ENCODE peak calls at places on chromosomes 5 and 9, in nine cellular contexts. D, Q, O, C, I, E, K, L and V are unnamed samples. For H3K27me3, the result is how much of the 10 kb centered on the place peaks cover.

GRCh38 chr5:44051591-44051990 is 337.6 kb downstream of the FGF10 start:
- DNase-seq in D (no peak), E (no peak), O (no peak), I (no peak), L (no peak), C (no peak), K (no peak), Q (no peak), V (no peak)

GRCh38 chr5:78753093-78753531 is 104.5 kb upstream of the LHFPL2 start:
- DNase-seq in K (no peak), D (no peak), O (no peak), L (peak), I (no peak), E (no peak), Q (no peak), C (no peak), V (no peak)

GRCh38 chr5:93941897-93942296 is 200.5 kb upstream of the POU5F2 start:
- DNase-seq in L (no peak), K (no peak), E (peak), O (no peak), D (peak), C (no peak), I (no peak), Q (no peak), V (no peak)

GRCh38 chr5:163943546-163943945 is 438.1 kb downstream of the MAT2B start:
- DNase-seq in C (no peak), O (no peak), E (no peak), D (no peak), Q (no peak), L (peak), K (no peak), I (no peak), V (no peak)

GRCh38 chr5:96548941-96549340 is 113.2 kb upstream of the CAST start:
- DNase-seq in E (peak), C (no peak), O (no peak), L (no peak), K (no peak), Q (no peak), D (no peak), I (no peak), V (no peak)

GRCh38 chr9:96758845-96759673 is 18.8 kb downstream of the ZNF510 start:
- DNase-seq in Q (no peak), L (no peak), O (no peak), E (no peak), K (no peak), I (no peak), D (no peak), C (no peak), V (no peak)

GRCh38 chr5:168528521-168529360 is at the start of gene FBLL1:
- DNase-seq in D (peak), Q (no peak), K (no peak), E (peak), O (no peak), I (peak), C (no peak), L (peak), V (no peak)

GRCh38 chr9:33146298-33146697 is 20.8 kb downstream of the B4GALT1 start:
- DNase-seq in Q (no peak), L (no peak), E (no peak), I (no peak), K (no peak), D (no peak), O (no peak), C (no peak), V (no peak)

GRCh38 chr5:56587381-56588124 is 227.8 kb upstream of the MAP3K1 start:
- DNase-seq in D (no peak), K (no peak), O (no peak), E (no peak), Q (no peak), I (no peak), L (no peak), C (no peak), V (no peak)

GRCh38 chr9:77588319-77588937 is 59.7 kb downstream of the GNA14 start:
- DNase-seq in E (no peak), O (no peak), C (no peak), Q (no peak), L (peak), I (no peak), D (peak), K (no peak), V (no peak)

GRCh38 chr9:126617003-126617739 is 3.4 kb downstream of the LMX1B start:
- DNase-seq in D (no peak), K (no peak), Q (no peak), C (no peak), O (no peak), L (no peak), E (peak), I (no peak), V (no peak)

GRCh38 chr9:126615251-126615790 is 1.6 kb downstream of the LMX1B start:
- DNase-seq in K (no peak), Q (no peak), E (no peak), O (no peak), C (peak), I (no peak), D (no peak), L (peak), V (peak)

GRCh38 chr9:126614455-126615248 is 924 bp downstream of the LMX1B start:
- DNase-seq in D (no peak), L (no peak), O (no peak), E (peak), K (no peak), Q (no peak), C (no peak), I (no peak), V (no peak)

GRCh38 chr9:126616521-126616976 is 2.8 kb downstream of the LMX1B start:
- DNase-seq in L (no peak), D (no peak), C (no peak), Q (no peak), I (no peak), K (no peak), E (peak), O (no peak), V (no peak)

DNA sequence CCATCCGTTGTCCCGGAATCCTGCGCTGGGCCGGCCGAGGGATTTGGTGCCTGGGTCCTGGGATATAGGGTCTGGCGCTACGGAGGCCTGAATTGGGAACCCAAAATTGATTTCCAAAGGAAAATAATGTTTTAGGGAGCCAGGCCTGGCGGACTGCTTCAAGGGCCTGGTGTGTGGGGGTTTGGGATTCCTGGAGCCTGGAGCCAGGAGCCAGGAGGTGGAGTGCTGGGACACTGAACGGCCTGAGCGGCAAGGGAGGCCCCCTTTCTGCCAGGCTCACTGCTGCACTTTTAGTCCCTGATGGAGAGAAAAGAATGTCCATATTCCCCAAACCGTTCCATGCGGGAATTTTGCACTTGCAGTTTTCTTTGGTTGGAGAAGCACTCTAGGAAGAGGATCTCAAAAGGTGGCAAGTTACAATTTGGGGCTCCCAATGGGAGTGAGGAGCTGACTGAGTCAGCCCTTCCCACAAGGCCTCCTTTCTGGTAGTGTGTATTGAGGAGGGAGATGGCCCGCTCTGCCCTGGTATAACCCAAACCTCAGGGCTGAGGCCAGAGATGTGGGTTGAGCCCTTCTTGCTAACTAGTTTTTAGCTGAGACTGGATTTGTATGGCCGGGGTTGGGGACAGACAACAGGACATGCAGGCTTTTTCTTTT is 2.2 kb downstream of the LMX1B start:
- DNase-seq in K (no peak), E (peak), C (no peak), O (no peak), L (no peak), I (no peak), Q (no peak), D (no peak), V (no peak)
- H3K27me3 ChIP-seq in K (under half), E (half or more), C (under half), O (under half), L (half or more), I (half or more), Q (half or more), D (half or more), V (half or more)

GRCh38 chr9:135752281-135753204 is 50.6 kb downstream of the KCNT1 start:
- DNase-seq in K (no peak), L (no peak), E (no peak), I (no peak), Q (no peak), C (no peak), D (no peak), O (no peak), V (no peak)
- H3K27me3 ChIP-seq in K (under half), L (under half), E (under half), I (under half), Q (under half), C (under half), D (under half), O (under half), V (under half)

GRCh38 chr5:574906-575305 is 37.2 kb upstream of the CEP72 start:
- DNase-seq in O (no peak), E (no peak), L (no peak), D (no peak), Q (no peak), I (no peak), K (no peak), C (no peak), V (no peak)
- H3K27me3 ChIP-seq in O (under half), E (under half), L (under half), D (under half), Q (under half), I (under half), K (under half), C (under half), V (under half)

GRCh38 chr5:3600106-3600997 is 4.7 kb downstream of the IRX1 start:
- DNase-seq in O (no peak), D (peak), L (no peak), K (no peak), I (no peak), E (peak), C (no peak), Q (no peak), V (no peak)
- H3K27me3 ChIP-seq in O (under half), D (half or more), L (half or more), K (under half), I (half or more), E (half or more), C (under half), Q (half or more), V (half or more)

GRCh38 chr5:127931396-127931795 is 152.2 kb upstream of the SLC12A2 start:
- DNase-seq in Q (no peak), D (no peak), L (no peak), K (no peak), E (no peak), C (no peak), O (no peak), I (no peak), V (no peak)

GRCh38 chr5:127933348-127933747 is 150.2 kb upstream of the SLC12A2 start:
- DNase-seq in Q (no peak), O (no peak), E (no peak), D (no peak), K (no peak), C (no peak), L (no peak), I (no peak), V (no peak)

GRCh38 chr5:127928053-127928452 is 155.5 kb upstream of the SLC12A2 start:
- DNase-seq in D (no peak), L (no peak), Q (no peak), K (no peak), E (no peak), I (no peak), C (no peak), O (no peak), V (no peak)

GRCh38 chr5:127926974-127927373 is 156.6 kb upstream of the SLC12A2 start:
- DNase-seq in Q (no peak), O (no peak), L (no peak), C (no peak), I (no peak), K (no peak), E (no peak), D (no peak), V (no peak)

DNA sequence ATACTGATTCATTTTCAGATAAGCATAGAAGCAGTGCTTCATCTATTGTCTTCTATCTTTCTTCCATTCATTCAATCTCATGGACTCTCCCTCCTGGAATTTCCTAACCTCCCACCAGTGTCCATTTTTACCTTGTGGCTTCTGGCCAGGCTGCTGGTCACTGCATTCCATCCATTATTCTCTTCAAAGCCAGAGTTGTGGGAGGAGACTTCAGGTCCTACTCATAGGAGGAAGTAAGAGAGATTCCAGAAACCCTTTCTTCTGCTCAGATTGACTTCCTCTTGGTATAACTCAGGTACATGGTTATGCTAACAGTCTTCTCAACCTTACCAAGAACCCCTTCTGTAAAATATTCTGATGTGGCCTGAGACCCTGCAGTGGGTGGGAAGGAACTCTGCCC is 153.3 kb upstream of the SLC12A2 start:
- DNase-seq in K (peak), E (no peak), C (no peak), O (no peak), I (peak), Q (no peak), D (no peak), L (peak), V (peak)
- H3K27me3 ChIP-seq in K (under half), E (under half), C (under half), O (under half), I (under half), Q (under half), D (under half), L (under half), V (under half)

DNA sequence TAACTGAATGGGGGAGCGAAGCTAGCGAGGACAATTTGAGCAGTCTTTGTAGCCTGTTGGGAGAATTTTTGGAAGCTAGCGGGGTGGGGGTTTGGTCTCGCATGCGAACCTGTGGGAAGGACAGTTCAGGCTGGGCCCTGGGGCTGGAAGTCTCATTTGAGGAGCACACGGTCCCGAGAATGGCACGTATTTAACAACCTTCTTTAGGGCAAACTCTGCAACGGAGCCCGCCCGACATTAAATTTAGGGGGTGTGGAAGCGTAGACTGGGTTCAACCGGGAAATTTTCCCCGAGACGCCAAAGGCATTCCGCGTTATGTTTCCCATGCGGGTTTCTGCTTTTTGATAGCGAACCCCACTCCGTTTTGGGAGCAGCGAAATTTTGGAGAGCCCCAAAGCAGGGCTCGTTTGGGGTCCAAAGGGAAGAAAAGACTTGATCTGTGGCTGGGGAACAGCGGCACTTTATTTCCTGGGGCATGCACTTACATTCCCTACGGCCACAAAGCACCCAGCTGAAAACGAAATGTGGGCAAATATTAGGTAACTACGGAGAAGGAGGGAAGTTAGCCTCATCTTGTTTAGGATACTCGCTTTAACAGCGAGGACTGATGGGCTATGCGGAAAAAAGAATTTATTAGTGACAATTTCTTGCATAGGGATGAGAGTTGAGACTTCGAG is 35.3 kb upstream of the NFIB start:
- DNase-seq in K (no peak), E (peak), C (no peak), O (no peak), I (peak), D (no peak), Q (no peak), L (no peak), V (no peak)
- H3K27me3 ChIP-seq in K (under half), E (under half), C (under half), O (under half), I (under half), D (half or more), Q (half or more), L (half or more), V (half or more)

GRCh38 chr5:179205277-179205676 is 140.0 kb downstream of the ADAMTS2 start:
- DNase-seq in O (no peak), Q (no peak), E (no peak), K (no peak), C (no peak), D (no peak), L (no peak), I (no peak), V (no peak)

GRCh38 chr5:179207470-179207869 is 137.8 kb downstream of the ADAMTS2 start:
- DNase-seq in D (no peak), I (no peak), E (no peak), K (no peak), C (no peak), Q (no peak), L (no peak), O (no peak), V (no peak)

GRCh38 chr5:179207920-179208705 is 137.1 kb downstream of the ADAMTS2 start:
- DNase-seq in E (no peak), Q (no peak), O (no peak), I (no peak), C (no peak), K (no peak), L (no peak), D (no peak), V (no peak)

GRCh38 chr5:179204572-179204971 is 140.7 kb downstream of the ADAMTS2 start:
- DNase-seq in Q (no peak), I (no peak), E (no peak), O (no peak), C (no peak), D (no peak), K (no peak), L (no peak), V (no peak)

GRCh38 chr5:179206366-179206765 is 138.9 kb downstream of the ADAMTS2 start:
- DNase-seq in I (no peak), C (no peak), L (no peak), K (no peak), O (no peak), Q (no peak), E (no peak), D (no peak), V (no peak)
- H3K27me3 ChIP-seq in I (under half), C (under half), L (under half), K (under half), O (under half), Q (under half), E (under half), D (under half), V (under half)

DNA sequence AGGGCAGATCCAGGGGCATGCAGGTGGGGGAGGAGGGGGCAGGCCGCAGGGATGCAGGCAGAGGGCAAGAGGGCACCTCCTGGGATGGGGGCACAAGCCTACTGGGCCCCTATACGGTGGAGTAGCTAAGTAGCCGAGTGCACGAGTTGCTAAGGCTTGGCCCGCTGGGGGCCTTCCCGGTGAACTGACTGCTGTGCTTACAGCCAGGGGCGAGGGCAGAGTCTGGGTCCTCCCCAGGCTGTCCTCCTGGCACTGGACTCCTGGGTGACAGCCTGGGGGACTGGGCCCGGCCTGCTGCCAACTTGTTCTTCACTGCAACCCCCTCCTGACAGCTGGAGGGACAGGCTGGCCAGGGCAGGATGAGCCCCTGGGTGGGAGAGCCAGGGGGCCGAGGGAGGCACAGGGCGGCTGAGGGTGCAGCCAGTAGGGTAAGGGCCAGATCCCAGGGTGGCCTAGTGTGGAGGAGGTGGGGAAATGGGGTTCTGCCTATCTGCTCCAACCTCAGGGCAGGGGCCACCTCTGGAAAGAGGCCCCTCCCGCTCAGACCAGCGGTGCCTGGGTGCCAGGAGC is 1.7 kb upstream of the EGFL7 start:
- DNase-seq in D (no peak), E (no peak), Q (no peak), I (no peak), C (no peak), O (no peak), L (no peak), K (no peak), V (no peak)
- H3K27me3 ChIP-seq in D (under half), E (under half), Q (half or more), I (under half), C (under half), O (under half), L (under half), K (under half), V (half or more)